ENCODE peak calls at places on chromosomes 1 and 21, in six cellular contexts. W, X, F, H, Y and C are unnamed samples.

GRCh38 chr1:53376742-53377437 is 49.0 kb upstream of the LRP8 start:
- DNase-seq in W (no peak), X (no peak), F (no peak), H (no peak), Y (no peak), C (peak)

GRCh38 chr21:28991861-28992525 is 684 bp downstream of the LTN1 start:
- DNase-seq in W (no peak), X (peak), F (no peak), H (no peak), Y (no peak), C (no peak)

GRCh38 chr1:222071313-222071886 is 329.5 kb upstream of the DUSP10 start:
- DNase-seq in W (no peak), X (no peak), F (no peak), H (peak), Y (no peak), C (no peak)

GRCh38 chr1:233443040-233443439 is 115.5 kb downstream of the MAP3K21 start:
- DNase-seq in W (no peak), X (no peak), F (no peak), H (no peak), Y (no peak), C (no peak)

GRCh38 chr1:57674803-57675202 is 250.9 kb upstream of the DAB1 start:
- DNase-seq in W (no peak), X (no peak), F (peak), H (no peak), Y (no peak), C (no peak)

GRCh38 chr1:178633068-178633467 is 92.0 kb upstream of the RALGPS2 start:
- DNase-seq in W (no peak), X (peak), F (peak), H (no peak), Y (no peak), C (no peak)

GRCh38 chr1:15204931-15205330 is 42.1 kb upstream of the FHAD1 start:
- DNase-seq in W (no peak), X (no peak), F (no peak), H (no peak), Y (no peak), C (no peak)

GRCh38 chr1:226519741-226520598 is 28.6 kb upstream of the STUM start:
- DNase-seq in W (no peak), X (no peak), F (no peak), H (no peak), Y (no peak), C (no peak)

GRCh38 chr1:167797005-167797404 is 75.2 kb downstream of the MPZL1 start:
- DNase-seq in W (no peak), X (peak), F (peak), H (no peak), Y (peak), C (no peak)

GRCh38 chr1:29236993-29237905 is 927 bp downstream of the PTPRU start:
- DNase-seq in W (no peak), X (peak), F (peak), H (no peak), Y (peak), C (peak)

GRCh38 chr1:87853576-87854351 is 525.1 kb downstream of the LMO4 start:
- DNase-seq in W (no peak), X (no peak), F (peak), H (no peak), Y (no peak), C (no peak)

GRCh38 chr1:31769720-31770390 is 5.7 kb upstream of the ADGRB2 start:
- DNase-seq in W (no peak), X (no peak), F (no peak), H (no peak), Y (no peak), C (no peak)

GRCh38 chr1:197915797-197916686 is 1.1 kb upstream of the LHX9 start:
- DNase-seq in W (no peak), X (peak), F (peak), H (no peak), Y (no peak), C (peak)

GRCh38 chr1:3352952-3353331 is 101.5 kb upstream of the ARHGEF16 start:
- DNase-seq in W (no peak), X (no peak), F (peak), H (no peak), Y (no peak), C (peak)

GRCh38 chr1:38133304-38133703 is 86.7 kb upstream of the POU3F1 start:
- DNase-seq in W (no peak), X (no peak), F (no peak), H (no peak), Y (no peak), C (no peak)

GRCh38 chr1:195717651-195718050 is 890.6 kb downstream of the KCNT2 start:
- DNase-seq in W (no peak), X (peak), F (no peak), H (no peak), Y (no peak), C (no peak)

GRCh38 chr1:3393024-3393986 is 61.2 kb upstream of the ARHGEF16 start:
- DNase-seq in W (no peak), X (no peak), F (no peak), H (no peak), Y (no peak), C (peak)

GRCh38 chr1:81158592-81158991 is 642.1 kb upstream of the ADGRL2 start:
- DNase-seq in W (no peak), X (peak), F (peak), H (no peak), Y (no peak), C (no peak)

GRCh38 chr1:7070389-7071029 is 285.3 kb downstream of the CAMTA1 start:
- DNase-seq in W (peak), X (peak), F (peak), H (no peak), Y (peak), C (peak)

GRCh38 chr1:11518016-11518670 is 39.2 kb downstream of the DISP3 start:
- DNase-seq in W (no peak), X (no peak), F (no peak), H (no peak), Y (no peak), C (no peak)

GRCh38 chr1:3028531-3029282 is 7.4 kb downstream of the ACTRT2 start:
- DNase-seq in W (no peak), X (no peak), F (no peak), H (no peak), Y (no peak), C (no peak)

GRCh38 chr1:219416598-219417238 is 196.2 kb downstream of the ZC3H11B start:
- DNase-seq in W (no peak), X (peak), F (peak), H (peak), Y (peak), C (no peak)